ENCODE peak calls at places on chromosomes 12 and 14, in four cellular contexts. One of them, this sample, is unnamed.

GRCh38 chr12:71636704-71637115 is 26.9 kb downstream of the ZFC3H1 start:
- DNase-seq in GM12878: peak
- DNase-seq in HepG2: peak
- DNase-seq in K562: peak
- DNase-seq in this sample: no peak

GRCh38 chr14:51540364-51540763 is 111.3 kb upstream of the FRMD6 start:
- DNase-seq in K562: no peak
- DNase-seq in GM12878: no peak
- DNase-seq in HepG2: no peak
- DNase-seq in this sample: no peak

GRCh38 chr12:115736360-115736759 is 541.1 kb downstream of the MED13L start:
- DNase-seq in GM12878: no peak
- DNase-seq in K562: no peak
- DNase-seq in HepG2: no peak
- DNase-seq in this sample: no peak

GRCh38 chr12:71503579-71504470 is 64.2 kb downstream of the LGR5 start:
- DNase-seq in HepG2: no peak
- DNase-seq in GM12878: no peak
- DNase-seq in K562: no peak
- DNase-seq in this sample: no peak

GRCh38 chr12:66367015-66367667 is 64.8 kb downstream of the HELB start:
- DNase-seq in HepG2: no peak
- DNase-seq in GM12878: no peak
- DNase-seq in K562: no peak
- DNase-seq in this sample: no peak

GRCh38 chr12:32273712-32274111 is 125.6 kb upstream of the FGD4 start:
- DNase-seq in K562: no peak
- DNase-seq in GM12878: no peak
- DNase-seq in HepG2: no peak
- DNase-seq in this sample: peak

GRCh38 chr14:73402579-73402978 is 55.8 kb downstream of the NUMB start:
- DNase-seq in K562: no peak
- DNase-seq in GM12878: peak
- DNase-seq in HepG2: no peak
- DNase-seq in this sample: no peak

GRCh38 chr12:57700317-57700716 is 6.4 kb downstream of the OS9 start:
- DNase-seq in K562: no peak
- DNase-seq in HepG2: no peak
- DNase-seq in GM12878: no peak
- DNase-seq in this sample: no peak

GRCh38 chr12:130073721-130074120 is 88.5 kb upstream of the FZD10 start:
- DNase-seq in HepG2: no peak
- DNase-seq in GM12878: no peak
- DNase-seq in K562: no peak
- DNase-seq in this sample: no peak

GRCh38 chr12:112486361-112486760 is 67.6 kb downstream of the PTPN11 start:
- DNase-seq in GM12878: no peak
- DNase-seq in K562: no peak
- DNase-seq in HepG2: no peak
- DNase-seq in this sample: no peak

GRCh38 chr12:121955258-121956040 is 37.1 kb downstream of the CFAP251 start:
- DNase-seq in K562: peak
- DNase-seq in GM12878: no peak
- DNase-seq in HepG2: no peak
- DNase-seq in this sample: no peak

GRCh38 chr12:53288322-53288721 is 7.0 kb upstream of the PFDN5 start:
- DNase-seq in HepG2: no peak
- DNase-seq in K562: no peak
- DNase-seq in GM12878: no peak
- DNase-seq in this sample: no peak

GRCh38 chr14:32939254-32940065 is 781 bp downstream of the NPAS3 start:
- DNase-seq in GM12878: no peak
- DNase-seq in K562: no peak
- DNase-seq in HepG2: no peak
- DNase-seq in this sample: peak

GRCh38 chr14:74574092-74574438 is 38.0 kb downstream of the LTBP2 start:
- DNase-seq in K562: no peak
- DNase-seq in HepG2: no peak
- DNase-seq in GM12878: no peak
- DNase-seq in this sample: no peak

GRCh38 chr14:77088219-77088618 is 9.8 kb upstream of the CIPC start:
- DNase-seq in HepG2: no peak
- DNase-seq in GM12878: no peak
- DNase-seq in K562: no peak
- DNase-seq in this sample: peak

GRCh38 chr12:111267171-111267570 is 101.7 kb downstream of the PHETA1 start:
- DNase-seq in K562: no peak
- DNase-seq in HepG2: no peak
- DNase-seq in GM12878: no peak
- DNase-seq in this sample: no peak

GRCh38 chr14:47442206-47442605 is 233.2 kb downstream of the MDGA2 start:
- DNase-seq in K562: no peak
- DNase-seq in GM12878: no peak
- DNase-seq in HepG2: peak
- DNase-seq in this sample: peak

GRCh38 chr12:120680165-120680738 is 6.7 kb upstream of the MLEC start:
- DNase-seq in K562: no peak
- DNase-seq in HepG2: no peak
- DNase-seq in GM12878: no peak
- DNase-seq in this sample: no peak

GRCh38 chr12:26123482-26123980 is 1.3 kb downstream of the BHLHE41 start:
- DNase-seq in GM12878: no peak
- DNase-seq in K562: no peak
- DNase-seq in HepG2: no peak
- DNase-seq in this sample: no peak

GRCh38 chr12:26122681-26123481 is 2.0 kb downstream of the BHLHE41 start:
- DNase-seq in HepG2: no peak
- DNase-seq in GM12878: no peak
- DNase-seq in K562: no peak
- DNase-seq in this sample: peak

GRCh38 chr12:26126340-26127284 is 1.8 kb upstream of the BHLHE41 start:
- DNase-seq in HepG2: peak
- DNase-seq in GM12878: no peak
- DNase-seq in K562: peak
- DNase-seq in this sample: peak

GRCh38 chr12:26125451-26126339 is 858 bp upstream of the BHLHE41 start:
- DNase-seq in K562: peak
- DNase-seq in GM12878: no peak
- DNase-seq in HepG2: peak
- DNase-seq in this sample: peak

DNA sequence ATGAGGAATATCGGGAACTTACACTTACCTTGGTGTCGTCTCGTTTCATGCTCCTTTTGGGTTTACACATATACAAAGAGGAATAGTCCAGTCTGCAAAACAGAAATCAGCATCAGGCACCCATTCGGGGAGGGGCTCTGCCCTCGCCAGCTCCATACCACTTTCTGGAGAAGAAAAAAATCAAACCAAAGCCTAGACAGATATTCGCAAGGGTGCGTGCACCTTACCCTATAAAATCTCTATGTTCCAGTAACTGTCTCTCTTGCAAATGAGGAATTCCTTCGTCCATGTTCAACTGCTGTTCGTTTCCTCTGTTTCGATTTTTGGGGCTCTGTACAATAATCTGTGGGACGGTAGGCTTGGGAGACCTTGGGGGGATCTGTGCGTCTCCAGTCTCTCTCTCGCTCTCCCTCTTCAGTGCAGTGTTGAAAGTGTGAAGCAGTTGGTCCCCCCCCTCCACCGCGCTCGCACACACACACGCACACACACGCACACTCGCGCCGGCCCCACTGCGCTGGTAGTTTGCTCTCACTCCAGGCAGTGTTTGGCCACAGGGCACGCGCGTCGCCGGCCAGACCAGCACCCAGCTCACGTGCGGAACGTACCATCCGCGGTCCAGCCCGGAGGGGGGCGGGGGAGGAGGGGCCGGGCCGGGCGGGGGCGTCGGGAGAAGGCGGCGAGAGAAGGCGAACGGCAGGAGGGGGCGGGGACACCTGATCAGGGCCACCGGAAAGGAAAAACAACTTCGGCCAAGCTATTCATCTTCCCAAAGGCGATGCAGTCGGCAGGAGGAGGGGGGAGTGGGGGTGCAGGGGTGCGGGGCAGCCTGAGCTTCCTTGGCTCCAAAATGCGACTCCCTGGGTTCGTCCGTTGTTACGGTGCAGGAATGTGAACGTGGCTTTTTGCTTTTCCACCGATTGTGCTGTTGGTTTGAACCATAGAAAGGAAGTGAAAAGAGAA is at the start of gene BHLHE41:
- DNase-seq in K562: peak
- DNase-seq in HepG2: no peak
- DNase-seq in GM12878: no peak
- DNase-seq in this sample: peak
- TF ChIP-seq CBFB in K562: no peak
- TF ChIP-seq CBFB in HepG2: no peak
- TF ChIP-seq CBFB in GM12878: no peak
- TF ChIP-seq CBFB in this sample: no peak

DNA sequence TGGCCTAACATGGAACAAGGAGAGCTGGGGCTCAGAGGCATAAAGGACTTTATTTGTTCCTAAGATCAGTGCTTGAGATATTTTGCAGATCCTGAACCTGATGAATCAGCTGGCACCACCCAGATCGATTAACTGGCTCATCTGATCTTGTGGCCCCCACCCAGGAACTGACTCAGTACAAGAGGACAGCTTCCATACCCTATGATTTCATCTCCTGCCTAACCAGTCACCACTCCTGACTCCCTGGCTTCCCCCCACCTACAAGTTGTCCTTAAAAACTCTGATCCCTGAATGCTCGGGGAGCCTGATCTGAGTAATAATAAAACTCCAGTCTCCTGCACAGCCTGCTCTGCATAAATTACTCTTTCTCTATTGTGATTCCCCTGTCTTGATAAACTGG is 5.1 kb downstream of the C12orf56 start:
- DNase-seq in GM12878: no peak
- DNase-seq in HepG2: no peak
- DNase-seq in K562: no peak
- DNase-seq in this sample: no peak
- TF ChIP-seq NR2C2 in GM12878: no peak
- TF ChIP-seq NR2C2 in HepG2: no peak
- TF ChIP-seq NR2C2 in K562: no peak
- TF ChIP-seq NR2C2 in this sample: no peak

DNA sequence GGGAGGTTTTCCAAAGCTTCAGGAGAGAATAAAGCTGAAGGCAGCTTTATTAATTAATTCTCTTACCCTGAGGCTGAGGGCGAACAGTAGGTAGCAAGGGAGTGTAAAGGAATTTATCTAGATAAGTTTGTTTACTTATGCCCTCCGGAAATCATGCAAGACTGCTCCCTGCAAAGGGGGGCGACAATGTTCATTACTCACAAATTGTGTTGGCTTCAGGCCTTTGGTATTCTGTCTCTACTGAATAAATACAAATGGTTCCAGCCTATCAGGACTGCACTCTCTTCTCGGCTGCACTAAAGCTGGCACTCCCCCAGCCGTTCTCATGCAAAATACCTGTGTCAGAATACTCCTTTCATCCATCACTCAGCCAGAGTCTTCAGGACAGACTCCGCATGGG is 120.8 kb downstream of the PPHLN1 start:
- DNase-seq in K562: no peak
- DNase-seq in GM12878: no peak
- DNase-seq in HepG2: no peak
- DNase-seq in this sample: no peak
- TF ChIP-seq ESRRA in K562: no peak
- TF ChIP-seq ESRRA in GM12878: no peak
- TF ChIP-seq ESRRA in HepG2: no peak
- TF ChIP-seq ESRRA in this sample: no peak

GRCh38 chr14:67186789-67187188 is 2.5 kb upstream of the GARIN2 start:
- DNase-seq in GM12878: no peak
- DNase-seq in K562: no peak
- DNase-seq in HepG2: no peak
- DNase-seq in this sample: no peak
- TF ChIP-seq CBFB in GM12878: no peak
- TF ChIP-seq CBFB in K562: no peak
- TF ChIP-seq CBFB in HepG2: no peak
- TF ChIP-seq CBFB in this sample: no peak

DNA sequence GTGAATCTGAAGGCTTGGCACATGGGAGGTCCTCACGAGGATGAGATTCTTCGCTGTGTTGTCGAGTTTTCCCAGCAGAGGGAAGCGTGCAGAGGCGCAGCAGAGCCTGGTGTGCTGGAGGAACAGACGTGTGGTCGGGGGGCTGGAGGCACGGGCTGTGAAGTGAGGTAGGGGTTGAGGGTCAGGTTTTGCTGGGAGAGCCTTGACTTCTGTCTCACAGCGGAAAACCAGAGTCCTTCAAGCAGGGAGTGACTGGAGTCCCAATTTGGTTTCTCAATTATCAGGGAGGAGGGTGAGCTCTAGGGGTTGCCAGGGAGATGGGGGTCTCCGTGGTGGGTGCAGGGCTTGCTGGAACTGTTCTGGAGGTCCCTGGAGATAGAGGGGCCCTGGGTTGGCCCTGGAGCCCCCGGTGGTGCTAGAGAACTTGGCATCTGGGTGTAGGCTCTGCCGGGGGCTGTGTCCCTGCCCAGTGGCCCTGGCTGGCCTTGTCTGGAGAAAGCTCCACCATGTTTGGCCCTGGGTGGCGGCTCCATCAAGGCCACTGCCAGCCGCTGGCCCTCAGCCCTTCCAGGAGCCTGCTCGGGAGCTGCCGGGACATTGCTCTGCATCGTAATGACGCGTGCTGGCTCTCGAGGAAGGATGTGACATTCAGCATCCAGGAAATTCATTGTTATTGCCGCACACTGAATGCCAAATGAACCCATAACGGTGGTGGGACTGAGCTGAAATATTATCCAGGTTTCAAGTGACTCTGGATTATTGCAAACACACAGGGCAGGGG is 215.7 kb downstream of the KIF26A start:
- DNase-seq in GM12878: no peak
- DNase-seq in K562: no peak
- DNase-seq in HepG2: no peak
- DNase-seq in this sample: no peak
- TF ChIP-seq NR2C2 in GM12878: no peak
- TF ChIP-seq NR2C2 in K562: no peak
- TF ChIP-seq NR2C2 in HepG2: no peak
- TF ChIP-seq NR2C2 in this sample: no peak

GRCh38 chr14:93859957-93860356 is 67.2 kb upstream of the FAM181A start:
- DNase-seq in HepG2: no peak
- DNase-seq in GM12878: no peak
- DNase-seq in K562: no peak
- DNase-seq in this sample: no peak

GRCh38 chr14:93857081-93857480 is 68.8 kb upstream of the PRIMA1 start:
- DNase-seq in GM12878: no peak
- DNase-seq in K562: no peak
- DNase-seq in HepG2: no peak
- DNase-seq in this sample: no peak

GRCh38 chr14:93857500-93857899 is 69.2 kb upstream of the PRIMA1 start:
- DNase-seq in GM12878: no peak
- DNase-seq in HepG2: peak
- DNase-seq in K562: no peak
- DNase-seq in this sample: peak

GRCh38 chr14:93858896-93859295 is 68.2 kb upstream of the FAM181A start:
- DNase-seq in GM12878: no peak
- DNase-seq in HepG2: no peak
- DNase-seq in K562: no peak
- DNase-seq in this sample: no peak

GRCh38 chr14:93861846-93862641 is 65.1 kb upstream of the FAM181A start:
- DNase-seq in GM12878: no peak
- DNase-seq in K562: no peak
- DNase-seq in HepG2: no peak
- DNase-seq in this sample: no peak
- TF ChIP-seq ESRRA in GM12878: no peak
- TF ChIP-seq ESRRA in K562: no peak
- TF ChIP-seq ESRRA in HepG2: no peak
- TF ChIP-seq ESRRA in this sample: no peak

This sample was measured in WTC11.